ENCODE peak calls at places on chromosomes 13 and 19, in eight cellular contexts. V, G, M, E, J, Z, B and W are unnamed samples.
A peak's percentile ranks its signal among the peaks of the same experiment; 100 is the strongest.

GRCh38 chr13:109243311-109243951 is 543.0 kb downstream of the IRS2 start:
- DNase-seq in Z (peak; percentile 51), M (peak; percentile 85), G (peak; percentile 33), B (no peak), J (no peak), E (no peak), V (peak; percentile 98), W (no peak)

GRCh38 chr19:39246951-39247669 is 1.5 kb downstream of the IFNL4 start:
- DNase-seq in Z (no peak), B (no peak), E (peak; percentile 16), M (no peak), J (no peak), V (no peak), G (no peak), W (no peak)

GRCh38 chr19:40687525-40688016 is 2.9 kb downstream of the NUMBL start:
- DNase-seq in Z (peak; percentile 42), E (peak; percentile 82), B (peak; percentile 75), V (peak; percentile 81), M (peak; percentile 93), G (no peak), J (no peak), W (peak; percentile 66)

GRCh38 chr13:80379245-80379644 is 38.3 kb upstream of the SPRY2 start:
- DNase-seq in J (no peak), B (no peak), G (peak; percentile 13), Z (no peak), V (peak; percentile 43), M (peak; percentile 13), E (no peak), W (no peak)

GRCh38 chr13:28059214-28059613 is 41.2 kb downstream of the FLT3 start:
- DNase-seq in J (peak; percentile 38), B (peak; percentile 44), V (peak; percentile 21), G (peak; percentile 33), M (peak; percentile 45), E (peak; percentile 51), Z (no peak), W (no peak)

GRCh38 chr19:15265849-15266248 is 33.6 kb upstream of the EPHX3 start:
- DNase-seq in G (no peak), J (no peak), M (peak; percentile 97), Z (peak; percentile 94), B (peak; percentile 93), V (peak; percentile 95), E (peak; percentile 75), W (no peak)

GRCh38 chr19:16175954-16176353 is 2.6 kb upstream of the CIB3 start:
- DNase-seq in E (no peak), G (no peak), M (no peak), V (no peak), Z (no peak), J (no peak), B (no peak), W (no peak)

GRCh38 chr19:31064486-31064885 is 284.8 kb downstream of the TSHZ3 start:
- DNase-seq in V (no peak), M (no peak), J (no peak), E (no peak), B (no peak), Z (no peak), G (no peak), W (no peak)

GRCh38 chr19:29457413-29457812 is 68.4 kb upstream of the VSTM2B start:
- DNase-seq in E (no peak), J (no peak), G (no peak), B (no peak), M (no peak), Z (no peak), V (no peak), W (no peak)

GRCh38 chr13:21399741-21400140 is 59.4 kb downstream of the ZDHHC20 start:
- DNase-seq in Z (no peak), V (no peak), M (peak; percentile 26), G (no peak), E (no peak), J (no peak), B (no peak), W (no peak)

GRCh38 chr13:97329331-97329730 is 104.6 kb upstream of the RAP2A start:
- DNase-seq in E (no peak), G (no peak), B (no peak), J (no peak), V (peak; percentile 40), M (no peak), Z (no peak), W (no peak)

GRCh38 chr19:3771033-3771905 is 759 bp downstream of the RAX2 start:
- DNase-seq in Z (no peak), V (no peak), E (no peak), G (no peak), M (no peak), J (no peak), B (no peak), W (no peak)

GRCh38 chr19:47322048-47322447 is 9.9 kb upstream of the C5AR2 start:
- DNase-seq in B (no peak), J (no peak), V (no peak), G (no peak), Z (no peak), E (no peak), M (no peak), W (no peak)

GRCh38 chr13:63774133-63774532 is 2358.5 kb upstream of the PCDH20 start:
- DNase-seq in B (no peak), Z (no peak), J (no peak), E (no peak), G (no peak), M (no peak), V (no peak), W (no peak)

GRCh38 chr13:42102961-42103688 is 54.7 kb downstream of the DGKH start:
- DNase-seq in J (no peak), M (no peak), B (no peak), Z (peak; percentile 5), G (no peak), E (no peak), V (peak; percentile 55), W (no peak)

GRCh38 chr13:73608731-73609485 is 525.3 kb downstream of the KLF12 start:
- DNase-seq in G (no peak), B (no peak), E (no peak), Z (no peak), M (no peak), J (no peak), V (no peak), W (no peak)

DNA sequence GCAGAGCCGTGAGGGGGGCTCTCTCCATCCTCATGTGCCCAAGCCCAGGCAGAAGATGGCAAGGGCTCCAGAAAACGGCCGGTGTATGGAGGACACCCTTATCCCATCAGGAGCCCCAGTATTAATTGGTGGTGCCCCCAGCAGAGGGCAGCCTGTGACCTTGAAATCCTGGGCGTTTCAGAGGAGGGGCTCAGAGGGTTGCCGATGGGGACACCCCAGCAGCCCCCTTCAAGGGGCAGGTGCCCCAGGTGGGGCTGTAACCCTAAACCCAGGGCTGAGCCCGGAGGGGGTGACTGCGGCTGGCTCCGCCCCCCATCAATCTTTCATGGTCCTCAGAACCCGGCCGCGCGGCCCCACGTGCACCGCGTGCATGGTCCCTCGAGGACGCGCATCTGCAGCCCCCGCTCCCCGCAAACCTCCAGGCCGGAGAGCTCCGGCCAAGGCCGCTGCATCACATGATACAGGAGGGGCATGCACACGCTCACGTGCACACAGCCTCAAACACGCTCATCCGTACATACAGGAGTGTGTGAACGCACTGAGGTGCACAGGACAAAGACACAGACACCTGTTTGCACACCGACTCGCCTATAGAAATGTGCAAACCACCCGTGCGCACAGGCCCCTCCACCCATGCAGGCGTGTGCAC is 959 bp downstream of the RAB3A start:
- DNase-seq in Z (no peak), V (no peak), M (no peak), G (no peak), J (peak; percentile 25), E (peak; percentile 35), B (no peak), W (no peak)
- TF ChIP-seq CTCF in Z (peak; percentile 34), V (peak; percentile 28), M (peak; percentile 38), G (peak; percentile 27), J (peak; percentile 53), E (peak; percentile 13), B (no peak), W (peak; percentile 19)

GRCh38 chr19:42695811-42696503 is 44.3 kb downstream of the PSG3 start:
- DNase-seq in V (no peak), E (no peak), M (no peak), Z (no peak), B (no peak), J (no peak), G (no peak), W (no peak)

GRCh38 chr19:42697884-42698283 is 42.4 kb downstream of the PSG3 start:
- DNase-seq in G (no peak), J (no peak), E (no peak), Z (no peak), V (no peak), B (no peak), M (no peak), W (no peak)

GRCh38 chr19:42693760-42694350 is 46.4 kb downstream of the PSG3 start:
- DNase-seq in Z (peak; percentile 14), E (no peak), G (peak; percentile 98), J (no peak), M (peak; percentile 47), V (peak; percentile 54), B (no peak), W (no peak)
- TF ChIP-seq CTCF in Z (peak; percentile 74), E (no peak), G (peak; percentile 99), J (no peak), M (peak; percentile 77), V (peak; percentile 84), B (no peak), W (no peak)

DNA sequence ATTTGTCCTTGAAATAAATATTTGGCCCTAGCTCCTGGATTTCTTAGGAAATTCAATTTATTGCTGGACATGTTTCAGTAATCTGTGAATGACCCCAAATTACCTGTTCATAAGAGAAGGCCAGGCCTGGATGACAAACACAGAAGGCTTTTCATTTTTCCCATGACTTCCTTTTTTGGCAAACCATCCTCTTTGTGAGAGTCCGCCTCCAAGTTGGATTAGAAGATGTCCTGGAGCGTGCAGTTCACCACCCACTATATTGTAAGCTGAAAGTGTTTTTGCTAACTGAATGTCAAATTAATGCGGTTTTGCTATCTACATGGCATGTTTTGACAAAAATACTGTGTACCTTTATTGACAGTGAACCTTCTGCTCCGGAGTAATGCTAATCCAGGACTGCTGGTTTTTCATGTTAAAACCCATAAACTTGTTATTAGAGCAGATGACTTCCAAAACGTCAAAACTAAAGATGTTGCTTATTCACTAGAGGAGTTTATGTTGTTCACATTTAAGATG is 70.7 kb downstream of the ITGBL1 start:
- DNase-seq in B (no peak), V (no peak), G (no peak), J (no peak), M (no peak), Z (no peak), E (no peak), W (no peak)
- TF ChIP-seq CTCF in B (no peak), V (no peak), G (no peak), J (no peak), M (no peak), Z (no peak), E (no peak), W (no peak)

DNA sequence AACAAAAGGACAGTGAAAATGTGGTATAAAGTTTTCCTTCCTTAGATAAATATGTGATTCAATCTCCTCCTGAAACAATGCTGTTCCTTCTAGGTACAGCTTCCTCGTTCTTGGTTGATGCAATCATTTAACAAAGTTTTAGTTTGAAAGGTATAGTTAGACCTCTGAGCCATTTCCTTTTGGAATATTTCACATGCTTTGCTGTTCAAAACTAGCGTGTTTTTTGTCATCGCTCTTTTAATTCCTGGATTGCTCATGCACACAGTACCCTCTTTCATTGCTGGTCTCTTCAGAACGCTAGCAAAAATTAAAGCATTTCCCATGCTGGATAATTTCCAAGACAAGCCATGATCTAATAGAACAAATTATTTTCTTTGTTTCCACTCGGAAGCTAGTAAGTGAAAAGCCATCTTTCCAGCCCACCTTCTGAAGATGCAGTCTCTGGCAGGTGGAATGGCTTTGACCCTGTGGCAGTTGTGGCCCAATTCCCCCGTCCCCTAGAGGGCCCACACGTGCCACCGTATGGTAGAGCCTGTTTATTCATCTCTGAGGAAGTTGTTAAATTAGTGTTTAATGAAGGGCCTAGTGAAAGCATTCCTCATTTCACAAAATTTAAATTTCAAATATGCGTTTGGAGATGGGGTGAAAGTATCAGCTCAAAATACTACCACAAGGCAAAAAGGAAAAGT is 1040.6 kb upstream of the SLC10A2 start:
- DNase-seq in M (no peak), B (no peak), Z (no peak), E (no peak), G (no peak), J (no peak), V (no peak), W (no peak)
- TF ChIP-seq CTCF in M (no peak), B (no peak), Z (no peak), E (no peak), G (no peak), J (no peak), V (no peak), W (no peak)